ENCODE peak calls at places on chromosomes 12 and 14, in eight cellular contexts. W is NCI-H774, K is HS-5, P is AG08396, M is EL, S is aorta, Y is T47D, O is Daoy. U is an unnamed sample.

GRCh38 chr14:23099212-23099861 is 4.0 kb downstream of the C14orf119 start:
- DNase-seq in W (no peak), K (no peak), P (no peak), M (no peak), S (no peak), Y (no peak), O (no peak), U (no peak)

GRCh38 chr12:20475542-20475941 is 107.2 kb downstream of the PDE3A start:
- DNase-seq in W (no peak), K (no peak), P (no peak), M (peak; percentile 32), S (no peak), Y (no peak), O (peak; percentile 27), U (no peak)

GRCh38 chr14:67821121-67821520 is 1.5 kb downstream of the RAD51B start:
- DNase-seq in W (no peak), K (no peak), P (no peak), M (no peak), S (no peak), Y (no peak), O (no peak), U (no peak)

GRCh38 chr14:103696027-103696402 is 19.2 kb downstream of the XRCC3 start:
- DNase-seq in W (no peak), K (no peak), P (no peak), M (no peak), S (no peak), Y (no peak), O (no peak), U (no peak)

GRCh38 chr14:29016050-29016900 is 249.7 kb downstream of the FOXG1 start:
- DNase-seq in W (no peak), K (no peak), P (peak; percentile 39), M (peak; percentile 49), S (no peak), Y (peak; percentile 54), O (peak; percentile 51), U (peak; percentile 57)

GRCh38 chr12:46839964-46840363 is 14.2 kb upstream of the SLC38A4 start:
- DNase-seq in W (no peak), K (no peak), P (no peak), M (peak; percentile 21), S (no peak), Y (no peak), O (no peak), U (no peak)

GRCh38 chr12:124588689-124589318 is 21.4 kb upstream of the NCOR2 start:
- DNase-seq in W (no peak), K (no peak), P (peak; percentile 81), M (peak; percentile 60), S (peak; percentile 74), Y (no peak), O (peak; percentile 79), U (no peak)

GRCh38 chr12:117085318-117085947 is 13.8 kb downstream of the TESC start:
- DNase-seq in W (no peak), K (no peak), P (no peak), M (no peak), S (peak; percentile 42), Y (no peak), O (no peak), U (peak; percentile 54)

GRCh38 chr14:105884808-105885281 is 358.5 kb downstream of the TMEM121 start:
- DNase-seq in W (no peak), K (no peak), P (no peak), M (no peak), S (peak; percentile 33), Y (no peak), O (no peak), U (no peak)

GRCh38 chr12:124904306-124905098 is 9.9 kb downstream of the UBC start:
- DNase-seq in W (no peak), K (peak; percentile 73), P (peak; percentile 92), M (peak; percentile 96), S (peak; percentile 95), Y (peak; percentile 87), O (peak; percentile 92), U (peak; percentile 89)

GRCh38 chr12:13024151-13024946 is 19.8 kb upstream of the FAM234B start:
- DNase-seq in W (no peak), K (peak; percentile 41), P (peak; percentile 49), M (peak; percentile 71), S (no peak), Y (peak; percentile 63), O (peak; percentile 47), U (no peak)

GRCh38 chr14:100221419-100222218 is 17.3 kb upstream of the YY1 start:
- DNase-seq in W (peak; percentile 37), K (no peak), P (peak; percentile 54), M (peak; percentile 60), S (peak; percentile 66), Y (peak; percentile 67), O (peak; percentile 62), U (peak; percentile 79)

GRCh38 chr12:88471641-88472040 is 108.6 kb downstream of the KITLG start:
- DNase-seq in W (no peak), K (peak; percentile 19), P (peak; percentile 22), M (peak; percentile 54), S (peak; percentile 46), Y (peak; percentile 47), O (peak; percentile 82), U (no peak)

GRCh38 chr12:11860026-11860425 is 210.6 kb downstream of the ETV6 start:
- DNase-seq in W (no peak), K (no peak), P (no peak), M (no peak), S (no peak), Y (no peak), O (no peak), U (no peak)

GRCh38 chr12:112606611-112607366 is 184.8 kb upstream of the RPH3A start:
- DNase-seq in W (no peak), K (no peak), P (no peak), M (no peak), S (no peak), Y (no peak), O (no peak), U (no peak)

GRCh38 chr12:82383930-82384513 is 25.7 kb downstream of the METTL25 start:
- DNase-seq in W (no peak), K (no peak), P (no peak), M (peak; percentile 7), S (no peak), Y (peak; percentile 65), O (no peak), U (no peak)

GRCh38 chr14:101022916-101023435 is 119.5 kb upstream of the RTL1 start:
- DNase-seq in W (no peak), K (no peak), P (no peak), M (no peak), S (no peak), Y (no peak), O (no peak), U (peak; percentile 21)

GRCh38 chr12:120381752-120382419 is 12.9 kb upstream of the MSI1 start:
- DNase-seq in W (no peak), K (no peak), P (no peak), M (peak; percentile 54), S (no peak), Y (no peak), O (peak; percentile 74), U (no peak)

GRCh38 chr12:65125247-65125646 is 4.1 kb upstream of the WIF1 start:
- DNase-seq in W (no peak), K (no peak), P (no peak), M (no peak), S (no peak), Y (no peak), O (no peak), U (no peak)

GRCh38 chr12:122871851-122872785 is 23.8 kb downstream of the VPS37B start:
- DNase-seq in W (peak; percentile 12), K (no peak), P (peak; percentile 81), M (peak; percentile 88), S (peak; percentile 83), Y (peak; percentile 87), O (peak; percentile 46), U (no peak)

GRCh38 chr12:293199-293598 is 30.6 kb upstream of the SLC6A13 start:
- DNase-seq in W (no peak), K (no peak), P (no peak), M (no peak), S (no peak), Y (no peak), O (no peak), U (no peak)

GRCh38 chr14:74955229-74955999 is at the start of gene PGF:
- DNase-seq in W (no peak), K (no peak), P (peak; percentile 86), M (peak; percentile 65), S (peak; percentile 83), Y (peak; percentile 64), O (peak; percentile 72), U (peak; percentile 84)

GRCh38 chr12:42608196-42608825 is 18.8 kb upstream of the PRICKLE1 start:
- DNase-seq in W (no peak), K (no peak), P (no peak), M (no peak), S (no peak), Y (no peak), O (no peak), U (no peak)

GRCh38 chr14:64748521-64748920 is 44.3 kb downstream of the PLEKHG3 start:
- DNase-seq in W (no peak), K (no peak), P (no peak), M (no peak), S (no peak), Y (no peak), O (no peak), U (no peak)

GRCh38 chr12:65937181-65937641 is 112.9 kb downstream of the HMGA2 start:
- DNase-seq in W (no peak), K (no peak), P (no peak), M (peak; percentile 63), S (no peak), Y (no peak), O (no peak), U (no peak)

U was measured in upper lobe of right lung.